ENCODE peak calls at places on chromosomes 11 and 22, in five cellular contexts. X is NCI-H2107, U is posterior cingulate gyrus, G is EH, Z is fibroblast of pulmonary artery. S is an unnamed sample.

GRCh38 chr22:45477366-45478107 is 25.1 kb upstream of the FBLN1 start:
- DNase-seq in G (no peak), U (no peak), X (no peak), Z (no peak), S (no peak)

GRCh38 chr11:29963068-29963467 is 53.8 kb downstream of the KCNA4 start:
- DNase-seq in X (no peak), Z (no peak), U (no peak), G (no peak), S (no peak)

GRCh38 chr11:111762981-111763643 is 3.1 kb downstream of the PPP2R1B start:
- DNase-seq in G (peak; percentile 24), U (no peak), Z (peak; percentile 36), X (no peak), S (no peak)

GRCh38 chr11:94933225-94934130 is 39.9 kb downstream of the CWC15 start:
- DNase-seq in X (no peak), G (peak; percentile 99), U (no peak), Z (peak; percentile 87), S (peak; percentile 99)

GRCh38 chr11:33687733-33688479 is 12.7 kb downstream of the C11orf91 start:
- DNase-seq in X (peak; percentile 54), G (peak; percentile 82), U (no peak), Z (peak; percentile 86), S (peak; percentile 57)

GRCh38 chr22:19997561-19998231 is 18.9 kb downstream of the ARVCF start:
- DNase-seq in Z (no peak), U (no peak), G (no peak), X (no peak), S (no peak)

GRCh38 chr22:22167791-22168189 is 76.8 kb upstream of the VPREB1 start:
- DNase-seq in X (no peak), G (no peak), Z (no peak), U (no peak), S (no peak)

GRCh38 chr11:123166095-123166559 is 28.9 kb downstream of the CLMP start:
- DNase-seq in Z (peak; percentile 87), G (peak; percentile 86), X (no peak), U (no peak), S (peak; percentile 43)

GRCh38 chr11:69694781-69695180 is 9.0 kb downstream of the FGF19 start:
- DNase-seq in U (no peak), G (no peak), X (no peak), Z (no peak), S (no peak)

GRCh38 chr11:65112226-65112550 is 516 bp downstream of the TM7SF2 start:
- DNase-seq in U (no peak), Z (no peak), G (no peak), X (no peak), S (no peak)

GRCh38 chr11:71437399-71437798 is 10.8 kb downstream of the DHCR7 start:
- DNase-seq in Z (no peak), G (no peak), U (no peak), X (no peak), S (no peak)

GRCh38 chr22:38798496-38798895 is 4.6 kb upstream of the DNAL4 start:
- DNase-seq in Z (no peak), G (no peak), U (no peak), X (no peak), S (no peak)

GRCh38 chr11:118180300-118180703 is 3.9 kb upstream of the SCN2B start:
- DNase-seq in Z (peak; percentile 11), X (no peak), G (peak; percentile 20), U (peak; percentile 93), S (no peak)

GRCh38 chr22:38034884-38035529 is 22.2 kb upstream of the PICK1 start:
- DNase-seq in G (no peak), X (no peak), U (no peak), Z (no peak), S (no peak)

GRCh38 chr11:119210035-119210434 is 3.9 kb downstream of the CBL start:
- DNase-seq in Z (no peak), X (no peak), U (no peak), G (peak; percentile 18), S (no peak)

GRCh38 chr11:89452780-89453179 is 38.4 kb downstream of the NOX4 start:
- DNase-seq in X (no peak), U (no peak), G (no peak), Z (no peak), S (no peak)